ENCODE peak calls at places on chromosomes 12 and 14, in eight cellular contexts. One of them, this sample, is unnamed.

GRCh38 chr14:72352012-72352411 is 419.8 kb downstream of the RGS6 start:
- DNase-seq in bronchial epithelial cell: no peak
- DNase-seq in SK-N-SH: no peak
- DNase-seq in lung: no peak
- DNase-seq in body of pancreas: no peak
- DNase-seq in A673: no peak
- DNase-seq in esophagus squamous epithelium: no peak
- DNase-seq in tibial nerve: no peak
- DNase-seq in this sample: no peak

GRCh38 chr12:102962986-102963385 is 5.5 kb downstream of the ASCL1 start:
- DNase-seq in SK-N-SH: no peak
- DNase-seq in bronchial epithelial cell: no peak
- DNase-seq in esophagus squamous epithelium: no peak
- DNase-seq in tibial nerve: no peak
- DNase-seq in A673: no peak
- DNase-seq in body of pancreas: no peak
- DNase-seq in lung: no peak
- DNase-seq in this sample: no peak

GRCh38 chr14:22572562-22573058 is 16.4 kb downstream of the DAD1 start:
- DNase-seq in lung: no peak
- DNase-seq in esophagus squamous epithelium: no peak
- DNase-seq in bronchial epithelial cell: no peak
- DNase-seq in SK-N-SH: no peak
- DNase-seq in body of pancreas: no peak
- DNase-seq in tibial nerve: no peak
- DNase-seq in A673: no peak
- DNase-seq in this sample: peak; percentile 53

GRCh38 chr14:77044776-77045569 is 16.5 kb upstream of the IRF2BPL start:
- DNase-seq in bronchial epithelial cell: peak; percentile 48
- DNase-seq in esophagus squamous epithelium: no peak
- DNase-seq in A673: no peak
- DNase-seq in lung: peak; percentile 59
- DNase-seq in tibial nerve: peak; percentile 82
- DNase-seq in SK-N-SH: no peak
- DNase-seq in body of pancreas: no peak
- DNase-seq in this sample: peak; percentile 71

GRCh38 chr12:58393152-58393551 is 451.8 kb downstream of the ATP23 start:
- DNase-seq in esophagus squamous epithelium: no peak
- DNase-seq in tibial nerve: no peak
- DNase-seq in bronchial epithelial cell: peak; percentile 35
- DNase-seq in A673: no peak
- DNase-seq in body of pancreas: no peak
- DNase-seq in lung: no peak
- DNase-seq in SK-N-SH: no peak
- DNase-seq in this sample: no peak

GRCh38 chr14:68394113-68394718 is 398.7 kb downstream of the ZFP36L1 start:
- DNase-seq in SK-N-SH: no peak
- DNase-seq in body of pancreas: no peak
- DNase-seq in bronchial epithelial cell: no peak
- DNase-seq in esophagus squamous epithelium: no peak
- DNase-seq in lung: no peak
- DNase-seq in A673: no peak
- DNase-seq in tibial nerve: no peak
- DNase-seq in this sample: no peak

GRCh38 chr12:43462741-43463140 is 89.3 kb downstream of the ADAMTS20 start:
- DNase-seq in esophagus squamous epithelium: no peak
- DNase-seq in body of pancreas: no peak
- DNase-seq in A673: no peak
- DNase-seq in bronchial epithelial cell: no peak
- DNase-seq in tibial nerve: no peak
- DNase-seq in lung: no peak
- DNase-seq in SK-N-SH: no peak
- DNase-seq in this sample: no peak

GRCh38 chr14:35346738-35347322 is 54.6 kb downstream of the PSMA6 start:
- DNase-seq in esophagus squamous epithelium: no peak
- DNase-seq in bronchial epithelial cell: no peak
- DNase-seq in SK-N-SH: no peak
- DNase-seq in A673: no peak
- DNase-seq in body of pancreas: no peak
- DNase-seq in lung: no peak
- DNase-seq in tibial nerve: no peak
- DNase-seq in this sample: no peak

GRCh38 chr12:115956674-115957073 is 320.8 kb downstream of the MED13L start:
- DNase-seq in body of pancreas: no peak
- DNase-seq in esophagus squamous epithelium: no peak
- DNase-seq in A673: no peak
- DNase-seq in tibial nerve: no peak
- DNase-seq in bronchial epithelial cell: peak; percentile 12
- DNase-seq in lung: no peak
- DNase-seq in SK-N-SH: no peak
- DNase-seq in this sample: no peak

GRCh38 chr14:57988445-57988844 is 122.6 kb upstream of the SLC35F4 start:
- DNase-seq in lung: no peak
- DNase-seq in body of pancreas: no peak
- DNase-seq in bronchial epithelial cell: no peak
- DNase-seq in A673: no peak
- DNase-seq in tibial nerve: no peak
- DNase-seq in esophagus squamous epithelium: no peak
- DNase-seq in SK-N-SH: no peak
- DNase-seq in this sample: no peak

GRCh38 chr12:98635657-98636323 is 8.8 kb downstream of the IKBIP start:
- DNase-seq in A673: peak; percentile 36
- DNase-seq in lung: no peak
- DNase-seq in bronchial epithelial cell: peak; percentile 95
- DNase-seq in SK-N-SH: no peak
- DNase-seq in esophagus squamous epithelium: no peak
- DNase-seq in body of pancreas: no peak
- DNase-seq in tibial nerve: no peak
- DNase-seq in this sample: no peak

GRCh38 chr12:80400591-80400991 is 43.4 kb upstream of the PTPRQ start:
- DNase-seq in tibial nerve: no peak
- DNase-seq in lung: no peak
- DNase-seq in esophagus squamous epithelium: no peak
- DNase-seq in A673: no peak
- DNase-seq in bronchial epithelial cell: no peak
- DNase-seq in SK-N-SH: peak; percentile 10
- DNase-seq in body of pancreas: no peak
- DNase-seq in this sample: no peak

GRCh38 chr14:100475268-100475667 is 111.9 kb downstream of the BEGAIN start:
- DNase-seq in body of pancreas: no peak
- DNase-seq in lung: no peak
- DNase-seq in bronchial epithelial cell: no peak
- DNase-seq in tibial nerve: no peak
- DNase-seq in esophagus squamous epithelium: no peak
- DNase-seq in SK-N-SH: no peak
- DNase-seq in A673: no peak
- DNase-seq in this sample: no peak

GRCh38 chr12:64665506-64665905 is 55.2 kb downstream of the RASSF3 start:
- DNase-seq in A673: no peak
- DNase-seq in body of pancreas: peak; percentile 69
- DNase-seq in esophagus squamous epithelium: no peak
- DNase-seq in SK-N-SH: no peak
- DNase-seq in tibial nerve: no peak
- DNase-seq in lung: no peak
- DNase-seq in bronchial epithelial cell: peak; percentile 34
- DNase-seq in this sample: peak; percentile 72

GRCh38 chr14:32254952-32255679 is 52.0 kb upstream of the RNU6-8 start:
- DNase-seq in esophagus squamous epithelium: no peak
- DNase-seq in bronchial epithelial cell: peak; percentile 61
- DNase-seq in tibial nerve: peak; percentile 82
- DNase-seq in lung: peak; percentile 64
- DNase-seq in body of pancreas: peak; percentile 70
- DNase-seq in SK-N-SH: peak; percentile 76
- DNase-seq in A673: peak; percentile 72
- DNase-seq in this sample: peak; percentile 59

GRCh38 chr12:109625131-109625559 is 51.6 kb downstream of the MVK start:
- DNase-seq in A673: no peak
- DNase-seq in lung: no peak
- DNase-seq in bronchial epithelial cell: peak; percentile 23
- DNase-seq in tibial nerve: no peak
- DNase-seq in SK-N-SH: peak; percentile 85
- DNase-seq in esophagus squamous epithelium: no peak
- DNase-seq in body of pancreas: no peak
- DNase-seq in this sample: no peak

GRCh38 chr12:112191840-112192321 is 66.5 kb downstream of the TRAFD1 start:
- DNase-seq in SK-N-SH: no peak
- DNase-seq in esophagus squamous epithelium: no peak
- DNase-seq in lung: no peak
- DNase-seq in body of pancreas: no peak
- DNase-seq in A673: no peak
- DNase-seq in tibial nerve: no peak
- DNase-seq in bronchial epithelial cell: peak; percentile 88
- DNase-seq in this sample: no peak

GRCh38 chr12:126545411-126545810 is 1480.2 kb downstream of the AACS start:
- DNase-seq in tibial nerve: no peak
- DNase-seq in lung: no peak
- DNase-seq in body of pancreas: no peak
- DNase-seq in esophagus squamous epithelium: no peak
- DNase-seq in bronchial epithelial cell: no peak
- DNase-seq in SK-N-SH: no peak
- DNase-seq in A673: no peak
- DNase-seq in this sample: no peak

DNA sequence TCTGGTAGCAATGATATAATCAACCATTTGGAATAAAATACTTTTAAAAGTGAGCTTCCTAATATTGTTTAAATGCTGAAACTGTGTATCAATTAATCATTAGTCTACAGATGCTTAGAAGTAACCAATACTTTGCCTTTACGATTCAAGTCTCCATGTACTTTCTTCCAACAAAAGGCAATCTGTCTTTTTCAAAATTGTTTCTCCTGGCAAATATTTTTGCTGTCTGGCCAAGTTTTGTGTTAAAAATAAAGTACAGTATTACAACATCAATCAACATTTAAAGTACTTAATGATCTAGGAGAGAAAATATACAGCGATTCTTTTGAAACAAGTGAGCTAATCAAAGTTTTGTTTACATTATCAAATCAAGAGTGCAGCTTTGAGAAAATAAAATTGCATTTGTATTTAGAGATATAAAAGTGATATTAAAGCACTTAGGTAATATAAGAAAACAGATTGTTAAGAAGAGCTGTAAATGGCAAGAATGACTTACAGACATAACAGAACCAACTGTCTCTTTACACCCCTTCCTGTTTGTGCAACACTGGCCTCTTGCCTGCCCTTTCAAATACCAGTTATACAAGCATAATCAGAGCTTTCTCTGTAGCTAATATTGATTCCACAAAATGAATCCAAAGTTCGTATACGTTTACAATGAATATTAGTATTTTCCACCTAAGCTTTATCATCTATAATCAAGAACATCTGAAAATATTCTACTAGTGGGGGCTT is 38.2 kb upstream of the FBLN5 start:
- DNase-seq in esophagus squamous epithelium: no peak
- DNase-seq in body of pancreas: no peak
- DNase-seq in lung: no peak
- DNase-seq in A673: no peak
- DNase-seq in SK-N-SH: no peak
- DNase-seq in bronchial epithelial cell: no peak
- DNase-seq in tibial nerve: peak; percentile 27
- DNase-seq in this sample: no peak
- H3K36me3 ChIP-seq in esophagus squamous epithelium: no peaks in the 10 kb centered on the region
- H3K36me3 ChIP-seq in body of pancreas: no peaks in the 10 kb centered on the region
- H3K36me3 ChIP-seq in lung: peaks cover 9% of the 10 kb centered on the region
- H3K36me3 ChIP-seq in A673: peaks cover 21% of the 10 kb centered on the region
- H3K36me3 ChIP-seq in SK-N-SH: peaks cover 47% of the 10 kb centered on the region
- H3K36me3 ChIP-seq in bronchial epithelial cell: peaks cover 4% of the 10 kb centered on the region
- H3K36me3 ChIP-seq in tibial nerve: no peaks in the 10 kb centered on the region
- H3K36me3 ChIP-seq in this sample: no peaks in the 10 kb centered on the region

DNA sequence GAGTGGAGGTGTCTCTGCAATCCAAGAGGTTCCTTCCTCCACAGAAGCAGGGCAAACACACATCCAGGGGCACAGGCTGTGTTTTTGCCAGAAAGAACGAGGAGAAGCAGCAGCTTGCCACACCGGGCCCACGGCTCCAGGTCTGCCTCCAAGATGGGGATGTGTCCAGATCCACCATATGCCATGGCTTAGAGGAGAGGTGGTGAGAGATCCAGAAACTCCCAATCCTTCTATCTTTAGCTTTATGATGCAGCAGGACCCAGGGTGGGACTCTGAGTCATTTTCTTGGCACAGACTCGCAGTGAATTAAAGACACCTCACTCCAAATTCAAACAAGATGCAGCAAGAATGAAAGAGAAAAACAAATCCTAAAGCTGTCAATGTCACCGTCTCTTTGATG is 481.4 kb upstream of the TMEM132C start:
- DNase-seq in body of pancreas: no peak
- DNase-seq in lung: no peak
- DNase-seq in esophagus squamous epithelium: no peak
- DNase-seq in A673: peak; percentile 31
- DNase-seq in bronchial epithelial cell: peak; percentile 1
- DNase-seq in SK-N-SH: no peak
- DNase-seq in tibial nerve: no peak
- DNase-seq in this sample: no peak
- H3K36me3 ChIP-seq in body of pancreas: no peaks in the 10 kb centered on the region
- H3K36me3 ChIP-seq in lung: no peaks in the 10 kb centered on the region
- H3K36me3 ChIP-seq in esophagus squamous epithelium: no peaks in the 10 kb centered on the region
- H3K36me3 ChIP-seq in A673: no peaks in the 10 kb centered on the region
- H3K36me3 ChIP-seq in bronchial epithelial cell: no peaks in the 10 kb centered on the region
- H3K36me3 ChIP-seq in SK-N-SH: no peaks in the 10 kb centered on the region
- H3K36me3 ChIP-seq in tibial nerve: no peaks in the 10 kb centered on the region
- H3K36me3 ChIP-seq in this sample: no peaks in the 10 kb centered on the region

DNA sequence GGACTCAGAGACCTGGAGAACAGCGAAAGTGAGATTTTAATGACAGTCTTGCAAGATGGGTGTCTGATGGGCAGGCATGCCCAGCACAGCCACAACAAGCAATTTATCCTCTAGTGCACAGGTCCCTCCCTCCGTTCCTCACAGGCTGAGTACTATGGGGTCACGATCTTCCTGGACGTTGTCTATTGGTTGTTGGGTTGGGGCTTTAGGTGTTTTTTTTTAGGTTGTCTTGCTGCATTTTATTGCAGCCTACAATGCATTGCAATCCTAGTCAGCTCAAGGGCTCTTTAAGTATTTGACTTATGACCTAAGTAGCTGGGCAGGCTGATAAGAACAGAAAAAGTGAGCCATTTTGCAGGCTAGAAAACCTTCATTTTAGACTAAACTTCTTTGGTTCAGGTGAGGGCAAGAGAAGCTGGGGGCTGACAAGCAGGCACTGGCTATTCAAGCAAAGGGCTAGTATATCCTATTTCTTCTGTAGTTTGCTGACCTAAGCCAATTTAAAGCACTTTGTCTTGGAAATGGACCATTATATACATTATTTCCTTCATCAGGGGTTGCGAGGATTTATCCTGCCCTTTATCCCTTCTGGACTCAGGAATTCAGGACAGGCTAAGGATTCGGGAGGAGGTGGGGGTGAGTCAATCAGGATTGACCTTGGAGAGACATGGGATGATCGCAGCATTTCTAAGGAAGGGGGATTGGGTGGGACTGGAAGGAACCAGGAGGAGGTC is 6.0 kb downstream of the KRT7 start:
- DNase-seq in lung: no peak
- DNase-seq in SK-N-SH: no peak
- DNase-seq in body of pancreas: no peak
- DNase-seq in esophagus squamous epithelium: no peak
- DNase-seq in A673: no peak
- DNase-seq in bronchial epithelial cell: no peak
- DNase-seq in tibial nerve: no peak
- DNase-seq in this sample: peak; percentile 57
- H3K36me3 ChIP-seq in lung: peaks cover 2% of the 10 kb centered on the region
- H3K36me3 ChIP-seq in SK-N-SH: no peaks in the 10 kb centered on the region
- H3K36me3 ChIP-seq in body of pancreas: no peaks in the 10 kb centered on the region
- H3K36me3 ChIP-seq in esophagus squamous epithelium: no peaks in the 10 kb centered on the region
- H3K36me3 ChIP-seq in A673: no peaks in the 10 kb centered on the region
- H3K36me3 ChIP-seq in bronchial epithelial cell: peaks cover 13% of the 10 kb centered on the region
- H3K36me3 ChIP-seq in tibial nerve: no peaks in the 10 kb centered on the region
- H3K36me3 ChIP-seq in this sample: no peaks in the 10 kb centered on the region

GRCh38 chr14:69775012-69775411 is 8.1 kb downstream of the SRSF5 start:
- DNase-seq in tibial nerve: no peak
- DNase-seq in lung: no peak
- DNase-seq in bronchial epithelial cell: no peak
- DNase-seq in A673: no peak
- DNase-seq in body of pancreas: no peak
- DNase-seq in esophagus squamous epithelium: no peak
- DNase-seq in SK-N-SH: no peak
- DNase-seq in this sample: no peak
- H3K36me3 ChIP-seq in tibial nerve: peaks cover 36% of the 10 kb centered on the region
- H3K36me3 ChIP-seq in lung: peaks cover 41% of the 10 kb centered on the region
- H3K36me3 ChIP-seq in bronchial epithelial cell: peaks cover 14% of the 10 kb centered on the region
- H3K36me3 ChIP-seq in A673: peaks cover 80% of the 10 kb centered on the region
- H3K36me3 ChIP-seq in body of pancreas: peaks cover 27% of the 10 kb centered on the region
- H3K36me3 ChIP-seq in esophagus squamous epithelium: peaks cover 47% of the 10 kb centered on the region
- H3K36me3 ChIP-seq in SK-N-SH: peaks cover 68% of the 10 kb centered on the region
- H3K36me3 ChIP-seq in this sample: peaks cover 8% of the 10 kb centered on the region